ENCODE peak calls at places on chromosomes 5 and 9, in four cellular contexts. T, L, S and Z are unnamed samples.

GRCh38 chr5:23332650-23333251 is 174.7 kb upstream of the PRDM9 start:
- DNase-seq in T (no peak), L (no peak), S (no peak), Z (peak; percentile 1)

GRCh38 chr5:31096238-31096865 is 97.1 kb upstream of the CDH6 start:
- DNase-seq in T (no peak), L (no peak), S (no peak), Z (no peak)

GRCh38 chr5:107786424-107786823 is 115.7 kb upstream of the EFNA5 start:
- DNase-seq in T (no peak), L (no peak), S (no peak), Z (no peak)

GRCh38 chr5:5271606-5272321 is 131.6 kb downstream of the ADAMTS16 start:
- DNase-seq in T (no peak), L (no peak), S (no peak), Z (no peak)

GRCh38 chr9:15999422-16000339 is 446.8 kb downstream of the CCDC171 start:
- DNase-seq in T (no peak), L (no peak), S (no peak), Z (no peak)

GRCh38 chr5:138463335-138464017 is 1.8 kb upstream of the EGR1 start:
- DNase-seq in T (no peak), L (peak; percentile 35), S (no peak), Z (no peak)

GRCh38 chr9:77038281-77039036 is 19.0 kb downstream of the FOXB2 start:
- DNase-seq in T (no peak), L (no peak), S (no peak), Z (no peak)

GRCh38 chr5:37966291-37966690 is 126.5 kb upstream of the GDNF start:
- DNase-seq in T (no peak), L (no peak), S (no peak), Z (no peak)

GRCh38 chr5:75037106-75037505 is 15.3 kb downstream of the GCNT4 start:
- DNase-seq in T (no peak), L (no peak), S (no peak), Z (peak; percentile 16)

GRCh38 chr9:97853844-97854695 is 1.0 kb downstream of the FOXE1 start:
- DNase-seq in T (peak; percentile 77), L (no peak), S (no peak), Z (no peak)

GRCh38 chr9:111622626-111623025 is 8.5 kb upstream of the DNAJC25 start:
- DNase-seq in T (no peak), L (no peak), S (no peak), Z (peak; percentile 68)

GRCh38 chr5:129079496-129079895 is 15.1 kb upstream of the ISOC1 start:
- DNase-seq in T (no peak), L (no peak), S (no peak), Z (no peak)

GRCh38 chr9:4530375-4530774 is 40.1 kb downstream of the SLC1A1 start:
- DNase-seq in T (no peak), L (no peak), S (peak; percentile 57), Z (no peak)

GRCh38 chr9:136107155-136107952 is 11.3 kb downstream of the TMEM250 start:
- DNase-seq in T (no peak), L (peak; percentile 73), S (no peak), Z (no peak)

DNA sequence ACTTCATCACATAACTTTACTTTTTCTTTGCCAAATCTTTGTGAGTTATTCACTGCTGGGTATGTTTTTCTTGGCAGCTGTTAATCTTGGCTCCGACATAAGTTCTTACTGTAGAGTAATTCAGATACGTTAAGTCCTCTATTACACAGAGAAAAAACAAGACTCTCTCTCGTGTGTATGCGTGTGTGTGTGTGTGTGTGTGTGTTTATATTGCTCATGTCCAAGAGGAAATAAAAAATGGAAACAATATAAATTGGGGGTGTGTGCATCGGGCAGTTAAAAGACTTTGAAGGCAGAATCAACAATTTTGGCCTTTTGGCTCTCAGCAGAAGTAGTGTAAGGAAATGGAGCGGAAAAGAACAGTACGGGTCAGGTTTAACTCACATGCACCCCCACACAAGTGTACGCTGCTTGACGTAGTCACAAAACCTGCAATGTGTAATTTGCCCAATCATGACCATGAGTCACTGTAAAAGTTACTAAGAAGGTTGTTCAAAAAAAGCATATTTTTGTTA is 67.2 kb upstream of the IFNE start:
- DNase-seq in T (no peak), L (no peak), S (no peak), Z (no peak)
- TF ChIP-seq HDAC6 in T (no peak), L (no peak), S (no peak), Z (no peak)

GRCh38 chr5:59424515-59424914 is 469.0 kb downstream of the PDE4D start:
- DNase-seq in T (no peak), L (no peak), S (no peak), Z (no peak)

GRCh38 chr5:59418766-59419165 is 474.8 kb downstream of the PDE4D start:
- DNase-seq in T (no peak), L (no peak), S (no peak), Z (no peak)

GRCh38 chr5:59422026-59422941 is 471.2 kb downstream of the PDE4D start:
- DNase-seq in T (no peak), L (no peak), S (no peak), Z (no peak)

GRCh38 chr5:59428391-59428790 is 465.1 kb downstream of the PDE4D start:
- DNase-seq in T (no peak), L (no peak), S (no peak), Z (no peak)

GRCh38 chr5:59423021-59423420 is 470.5 kb downstream of the PDE4D start:
- DNase-seq in T (no peak), L (no peak), S (no peak), Z (no peak)
- TF ChIP-seq HDAC6 in T (no peak), L (no peak), S (no peak), Z (no peak)

GRCh38 chr5:128040927-128041326 is 42.6 kb upstream of the SLC12A2 start:
- DNase-seq in T (no peak), L (no peak), S (no peak), Z (no peak)

GRCh38 chr5:128038641-128039040 is 44.9 kb upstream of the SLC12A2 start:
- DNase-seq in T (no peak), L (peak; percentile 40), S (no peak), Z (peak; percentile 31)

GRCh38 chr5:128035689-128036088 is 47.9 kb upstream of the SLC12A2 start:
- DNase-seq in T (no peak), L (no peak), S (no peak), Z (no peak)

GRCh38 chr5:128036961-128037360 is 46.6 kb upstream of the SLC12A2 start:
- DNase-seq in T (no peak), L (no peak), S (no peak), Z (no peak)
- TF ChIP-seq HDAC6 in T (no peak), L (no peak), S (no peak), Z (no peak)

DNA sequence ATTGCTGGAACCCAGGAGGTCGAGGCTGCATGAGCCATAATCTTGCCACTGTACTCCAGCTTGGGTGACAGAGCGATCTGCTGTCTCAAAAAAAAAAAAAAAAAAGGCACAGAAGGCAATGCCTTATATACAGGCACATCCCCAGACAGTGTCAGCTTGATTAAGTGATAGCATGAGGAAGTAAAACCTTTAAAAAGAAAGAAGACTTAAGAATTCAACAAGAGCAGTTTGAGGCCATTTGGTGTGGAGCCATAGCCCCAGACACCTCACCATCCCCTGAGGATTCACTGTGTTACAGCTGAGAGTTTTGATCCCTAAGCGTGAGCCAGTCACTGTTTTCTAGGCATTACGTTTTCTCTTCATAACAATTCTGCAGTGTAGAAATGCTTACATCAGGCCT is 34.8 kb downstream of the ZSWIM6 start:
- DNase-seq in T (no peak), L (no peak), S (no peak), Z (no peak)
- TF ChIP-seq HDAC6 in T (no peak), L (no peak), S (no peak), Z (no peak)

GRCh38 chr5:133882801-133883200 is 85.6 kb downstream of the C5orf15 start:
- DNase-seq in T (no peak), L (no peak), S (no peak), Z (no peak)
- TF ChIP-seq HDAC6 in T (no peak), L (no peak), S (no peak), Z (no peak)

DNA sequence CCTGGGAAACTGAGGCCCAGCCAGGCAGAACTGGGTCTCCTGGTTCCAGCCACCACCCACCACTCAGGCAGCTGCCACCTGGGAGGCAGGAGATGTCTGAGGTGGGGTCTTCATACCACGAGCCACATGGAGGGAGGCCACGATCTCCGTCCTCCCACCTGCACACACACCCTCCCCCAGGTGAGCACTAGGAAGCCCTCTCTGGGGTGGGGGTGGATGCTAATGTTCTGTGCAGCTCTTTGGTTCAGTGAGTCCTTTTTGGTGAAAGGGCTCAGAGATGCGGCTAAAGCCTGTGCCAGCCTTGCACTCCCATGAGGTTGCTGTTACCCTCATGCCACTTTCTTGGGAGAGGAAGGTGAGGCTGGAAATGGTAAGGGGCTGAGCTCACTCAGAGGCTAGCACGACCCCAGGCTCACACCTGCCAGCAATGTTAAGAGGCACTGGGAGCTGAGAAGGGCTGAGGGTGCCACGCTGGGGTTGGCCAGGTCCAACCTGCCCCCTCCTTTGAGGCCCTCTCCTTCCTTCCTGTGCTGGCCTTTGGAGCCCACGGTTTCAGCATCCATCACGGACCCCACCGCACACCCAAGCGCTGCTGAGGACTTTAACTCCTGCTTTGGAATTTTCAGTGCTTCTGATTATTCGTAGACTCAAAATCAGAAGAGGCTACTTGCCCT is 26.6 kb upstream of the OBP2B start:
- DNase-seq in T (peak; percentile 16), L (no peak), S (no peak), Z (no peak)
- TF ChIP-seq HDAC6 in T (no peak), L (no peak), S (no peak), Z (no peak)

GRCh38 chr5:103014983-103015382 is 105.0 kb downstream of the GIN1 start:
- DNase-seq in T (no peak), L (no peak), S (no peak), Z (no peak)
- TF ChIP-seq HDAC6 in T (no peak), L (no peak), S (no peak), Z (no peak)

DNA sequence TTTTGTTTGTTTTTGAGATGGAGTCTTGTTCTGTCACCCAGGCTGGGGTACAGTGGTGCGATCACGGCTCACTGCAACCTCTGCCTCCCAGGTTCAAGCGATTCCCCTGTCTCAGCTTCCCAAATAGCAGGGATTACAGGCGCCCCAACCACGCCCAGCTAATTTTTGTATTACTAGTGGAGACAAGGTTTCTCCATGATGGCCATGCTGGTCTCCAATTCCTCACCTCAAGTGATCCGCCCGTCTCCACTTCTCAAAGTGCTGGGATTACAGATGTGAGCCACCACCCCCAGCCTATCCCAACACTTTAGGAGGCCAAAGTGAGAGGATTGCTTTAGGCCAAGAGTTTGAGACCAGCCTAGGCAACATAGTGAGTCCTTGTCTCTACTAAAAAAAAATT is 19.3 kb downstream of the SPZ1 start:
- DNase-seq in T (no peak), L (no peak), S (no peak), Z (no peak)
- TF ChIP-seq HDAC6 in T (no peak), L (no peak), S (no peak), Z (no peak)